ENCODE peak calls at places on chromosomes 2 and 18, in eight cellular contexts. O is left ventricle myocardium inferior; J is naive thymus-derived CD4-positive, alpha-beta T cell; Y is BJ; W is T-cell; A is NCI-H2081; F is amniotic epithelial cell; E is GM12865. B is an unnamed sample.

GRCh38 chr2:214019229-214019972 is 391.5 kb upstream of the VWC2L start:
- DNase-seq in W (no peak), E (no peak), O (no peak), Y (peak; percentile 91), A (no peak), J (no peak), F (peak; percentile 94), B (no peak)

GRCh38 chr2:85797263-85797660 is 43.5 kb downstream of the ATOH8 start:
- DNase-seq in E (no peak), A (no peak), W (no peak), F (no peak), O (no peak), Y (no peak), J (no peak), B (no peak)

GRCh38 chr2:110678457-110679336 is 834 bp upstream of the BUB1 start:
- DNase-seq in Y (no peak), F (no peak), O (no peak), J (peak; percentile 40), E (peak; percentile 57), A (no peak), W (peak; percentile 1), B (peak; percentile 16)

GRCh38 chr2:57199663-57200062 is 846.9 kb upstream of the VRK2 start:
- DNase-seq in Y (no peak), J (no peak), W (no peak), A (no peak), O (no peak), E (no peak), F (no peak), B (no peak)

GRCh38 chr18:2337552-2338141 is 233.7 kb downstream of the METTL4 start:
- DNase-seq in F (peak; percentile 7), Y (no peak), W (peak; percentile 33), A (no peak), E (peak; percentile 67), J (no peak), O (no peak), B (peak; percentile 38)

GRCh38 chr2:168210898-168211570 is 36.4 kb downstream of the STK39 start:
- DNase-seq in Y (peak; percentile 78), W (no peak), A (no peak), J (no peak), F (peak; percentile 97), O (no peak), E (no peak), B (no peak)

GRCh38 chr2:44170337-44170736 is 1.7 kb downstream of the PPM1B start:
- DNase-seq in A (no peak), J (no peak), F (peak; percentile 92), O (no peak), E (no peak), Y (no peak), W (no peak), B (no peak)

GRCh38 chr2:111121028-111121872 is 536 bp downstream of the BCL2L11 start:
- DNase-seq in Y (no peak), J (peak; percentile 63), A (peak; percentile 52), W (peak; percentile 34), F (peak; percentile 26), E (peak; percentile 54), O (peak; percentile 42), B (peak; percentile 52)

GRCh38 chr2:70081221-70081620 is 6.1 kb upstream of the PCBP1 start:
- DNase-seq in Y (no peak), W (no peak), J (no peak), A (no peak), O (no peak), F (no peak), E (no peak), B (no peak)

GRCh38 chr2:206164261-206164862 is 4.7 kb downstream of the EEF1B2 start:
- DNase-seq in O (no peak), J (peak; percentile 28), E (peak; percentile 10), Y (no peak), W (peak; percentile 7), A (peak; percentile 7), F (peak; percentile 21), B (peak; percentile 18)

GRCh38 chr2:28643324-28643723 is 108.3 kb upstream of the PPP1CB start:
- DNase-seq in E (no peak), Y (no peak), A (peak; percentile 3), F (peak; percentile 36), O (no peak), J (no peak), W (no peak), B (no peak)

GRCh38 chr2:28821295-28821958 is 10.8 kb downstream of the SPDYA start:
- DNase-seq in W (peak; percentile 51), O (no peak), A (peak; percentile 42), J (peak; percentile 42), E (peak; percentile 78), F (peak; percentile 63), Y (no peak), B (peak; percentile 64)

GRCh38 chr2:227155395-227155794 is 8.6 kb downstream of the COL4A4 start:
- DNase-seq in A (no peak), W (no peak), Y (no peak), F (peak; percentile 6), E (no peak), J (no peak), O (no peak), B (no peak)

GRCh38 chr18:3808985-3809780 is 359.2 kb downstream of the TGIF1 start:
- DNase-seq in O (no peak), Y (no peak), E (no peak), F (peak; percentile 60), W (no peak), J (no peak), A (no peak), B (no peak)

GRCh38 chr18:36769172-36769571 is 59.6 kb downstream of the TPGS2 start:
- DNase-seq in W (no peak), Y (no peak), A (no peak), O (no peak), J (no peak), E (no peak), F (peak; percentile 16), B (no peak)

GRCh38 chr2:235005023-235005422 is 53.2 kb downstream of the SH3BP4 start:
- DNase-seq in J (no peak), O (no peak), F (no peak), W (no peak), Y (no peak), E (no peak), A (no peak), B (no peak)

GRCh38 chr2:12404497-12404896 is 312.2 kb upstream of the TRIB2 start:
- DNase-seq in E (no peak), O (no peak), A (no peak), F (no peak), J (no peak), Y (no peak), W (no peak), B (no peak)

GRCh38 chr2:86025229-86025820 is 80.4 kb downstream of the POLR1A start:
- DNase-seq in W (no peak), J (no peak), A (no peak), E (no peak), F (no peak), Y (no peak), O (no peak), B (no peak)

GRCh38 chr2:169415233-169415748 is 53.0 kb upstream of the LRP2 start:
- DNase-seq in F (no peak), A (no peak), E (no peak), J (no peak), W (no peak), O (no peak), Y (no peak), B (no peak)

GRCh38 chr2:72824224-72824842 is 1.5 kb downstream of the EXOC6B start:
- DNase-seq in J (no peak), O (no peak), E (no peak), W (no peak), F (peak; percentile 71), Y (no peak), A (no peak), B (no peak)

GRCh38 chr18:28357785-28358401 is 181.0 kb upstream of the CDH2 start:
- DNase-seq in Y (no peak), W (no peak), A (no peak), J (no peak), O (no peak), E (no peak), F (peak; percentile 14), B (no peak)